ENCODE peak calls at places on chromosomes 12 and 14, in six cellular contexts. I is A549, J is HCT116, Q is testis, U is lower lobe of right lung, W is MM.1S. N is an unnamed sample.

GRCh38 chr14:64244279-64244678 is 49.9 kb downstream of the ESR2 start:
- DNase-seq in J (no peak), U (no peak), Q (peak; percentile 81), I (no peak), W (no peak), N (no peak)

GRCh38 chr12:30617568-30617967 is 78.1 kb downstream of the IPO8 start:
- DNase-seq in W (no peak), I (no peak), Q (no peak), U (no peak), J (no peak), N (no peak)

GRCh38 chr14:67538501-67538900 is 5.4 kb downstream of the PLEKHH1 start:
- DNase-seq in W (no peak), U (no peak), Q (no peak), J (no peak), I (no peak), N (no peak)

GRCh38 chr12:15186593-15186992 is 34.6 kb downstream of the RERG start:
- DNase-seq in W (no peak), I (no peak), Q (no peak), U (no peak), J (no peak), N (no peak)

GRCh38 chr14:103545915-103546650 is 16.4 kb downstream of the BAG5 start:
- DNase-seq in I (no peak), Q (no peak), J (no peak), U (peak; percentile 43), W (no peak), N (no peak)

GRCh38 chr12:3123729-3124128 is 46.5 kb downstream of the TSPAN9 start:
- DNase-seq in W (no peak), Q (no peak), U (no peak), J (no peak), I (no peak), N (no peak)

GRCh38 chr12:51906452-51907082 is 737 bp upstream of the ACVRL1 start:
- DNase-seq in W (no peak), U (peak; percentile 39), Q (no peak), J (no peak), I (no peak), N (no peak)

GRCh38 chr12:77940566-77940965 is 109.9 kb downstream of the NAV3 start:
- DNase-seq in W (no peak), I (peak; percentile 41), U (no peak), Q (no peak), J (no peak), N (peak; percentile 8)

GRCh38 chr12:52874573-52875435 is 26.0 kb upstream of the KRT78 start:
- DNase-seq in J (no peak), W (no peak), I (no peak), U (no peak), Q (no peak), N (no peak)

DNA sequence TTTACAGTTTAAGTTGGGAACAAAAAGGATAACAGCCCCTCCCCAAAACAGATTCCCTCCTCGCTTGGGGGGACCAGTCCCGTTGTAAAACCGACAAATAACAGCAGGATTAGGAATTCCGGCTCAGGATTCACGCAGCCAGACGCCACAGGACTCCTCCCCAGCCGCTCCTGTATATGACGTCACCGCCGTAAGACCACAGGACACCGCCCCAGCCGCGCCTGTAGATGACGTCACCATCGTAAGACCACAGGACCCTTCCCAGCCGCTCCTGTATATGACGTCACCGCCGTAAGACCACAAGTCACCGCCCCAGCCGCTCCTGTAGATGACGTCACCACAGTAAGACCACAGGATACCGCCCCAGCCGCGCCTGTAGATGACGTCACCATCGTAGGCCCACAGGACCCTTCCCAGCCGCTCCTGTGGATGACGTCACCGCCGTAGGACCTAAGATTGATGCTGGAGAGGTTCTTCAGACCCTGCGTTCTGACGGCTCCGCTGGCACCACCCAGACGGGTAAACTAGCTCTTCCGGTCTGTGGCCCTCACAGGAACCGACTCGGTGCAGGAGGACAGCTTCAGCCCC is 44.0 kb upstream of the FBRSL1 start:
- DNase-seq in I (peak; percentile 100), J (peak; percentile 93), W (no peak), Q (peak; percentile 95), U (peak; percentile 90), N (peak; percentile 66)
- H3K27ac ChIP-seq in I (peak overlapping the region; percentile 80), J (peak overlapping the region; percentile 50), W (no peak overlapping the region), Q (peak overlapping the region; percentile 72), U (peak overlapping the region; percentile 75), N (peak overlapping the region; percentile 66)

GRCh38 chr12:73898645-73899044 is 639.0 kb upstream of the ATXN7L3B start:
- DNase-seq in I (no peak), W (no peak), J (no peak), Q (no peak), U (no peak), N (no peak)
- H3K27ac ChIP-seq in I (no peak overlapping the region), W (no peak overlapping the region), J (no peak overlapping the region), Q (no peak overlapping the region), U (no peak overlapping the region), N (no peak overlapping the region)

GRCh38 chr12:104218935-104219334 is 3.4 kb downstream of the TXNRD1 start:
- DNase-seq in J (peak; percentile 19), Q (no peak), W (no peak), I (no peak), U (no peak), N (peak; percentile 49)
- H3K27ac ChIP-seq in J (peak overlapping the region; percentile 99), Q (peak overlapping the region; percentile 97), W (no peak overlapping the region), I (peak overlapping the region; percentile 95), U (peak overlapping the region; percentile 78), N (peak overlapping the region; percentile 99)

GRCh38 chr12:38268612-38269011 is 48.0 kb upstream of the ALG10B start:
- DNase-seq in W (no peak), J (no peak), Q (no peak), I (no peak), U (no peak), N (no peak)
- H3K27ac ChIP-seq in W (no peak overlapping the region), J (no peak overlapping the region), Q (no peak overlapping the region), I (no peak overlapping the region), U (no peak overlapping the region), N (no peak overlapping the region)

DNA sequence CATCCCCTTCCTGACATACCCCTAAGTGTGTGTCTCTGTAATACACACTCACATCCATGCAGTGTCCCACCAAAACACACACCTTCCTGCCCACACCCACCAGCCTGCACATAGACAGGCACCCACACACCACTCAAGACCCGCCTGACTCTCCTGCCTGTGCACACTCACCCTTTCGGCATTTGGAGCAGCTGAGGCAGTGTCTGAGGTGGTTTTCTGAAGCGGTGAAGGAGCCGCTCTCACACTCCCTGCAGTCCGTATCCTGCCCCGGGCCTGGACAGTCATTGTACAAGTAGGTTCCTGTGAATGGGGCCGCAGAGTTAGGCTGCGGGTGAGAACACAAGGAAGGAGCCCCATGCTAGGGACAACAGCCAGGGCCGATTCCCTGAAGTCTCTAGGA is 8.3 kb downstream of the TNFRSF1A start:
- DNase-seq in J (no peak), Q (no peak), I (no peak), U (no peak), W (no peak), N (peak; percentile 84)
- H3K27ac ChIP-seq in J (peak overlapping the region; percentile 11), Q (peak overlapping the region; percentile 93), I (peak overlapping the region; percentile 98), U (peak overlapping the region; percentile 96), W (no peak overlapping the region), N (peak overlapping the region; percentile 98)

GRCh38 chr12:57893460-57894353 is 47.2 kb upstream of the CTDSP2 start:
- DNase-seq in U (peak; percentile 88), W (no peak), Q (peak; percentile 93), I (no peak), J (no peak), N (no peak)
- H3K27ac ChIP-seq in U (peak overlapping the region; percentile 98), W (no peak overlapping the region), Q (peak overlapping the region; percentile 92), I (peak overlapping the region; percentile 58), J (no peak overlapping the region), N (no peak overlapping the region)

GRCh38 chr14:22598099-22598895 is at the start of gene ABHD4:
- DNase-seq in I (peak; percentile 65), Q (peak; percentile 89), J (no peak), W (peak; percentile 60), U (peak; percentile 90), N (no peak)
- H3K27ac ChIP-seq in I (peak within 1 kb of the TSS; percentile 86), Q (peak within 1 kb of the TSS; percentile 89), J (peak within 1 kb of the TSS; percentile 69), W (peak within 1 kb of the TSS; percentile 94), U (peak within 1 kb of the TSS; percentile 89), N (peak within 1 kb of the TSS; percentile 77)

GRCh38 chr12:85385406-85385805 is 105.4 kb downstream of the ALX1 start:
- DNase-seq in J (no peak), U (no peak), Q (no peak), I (no peak), W (no peak), N (no peak)

GRCh38 chr12:85394809-85395208 is 114.8 kb downstream of the ALX1 start:
- DNase-seq in Q (no peak), I (peak; percentile 7), J (no peak), U (no peak), W (no peak), N (no peak)

GRCh38 chr12:85392508-85392907 is 112.5 kb downstream of the ALX1 start:
- DNase-seq in I (no peak), J (no peak), W (no peak), Q (no peak), U (no peak), N (no peak)

DNA sequence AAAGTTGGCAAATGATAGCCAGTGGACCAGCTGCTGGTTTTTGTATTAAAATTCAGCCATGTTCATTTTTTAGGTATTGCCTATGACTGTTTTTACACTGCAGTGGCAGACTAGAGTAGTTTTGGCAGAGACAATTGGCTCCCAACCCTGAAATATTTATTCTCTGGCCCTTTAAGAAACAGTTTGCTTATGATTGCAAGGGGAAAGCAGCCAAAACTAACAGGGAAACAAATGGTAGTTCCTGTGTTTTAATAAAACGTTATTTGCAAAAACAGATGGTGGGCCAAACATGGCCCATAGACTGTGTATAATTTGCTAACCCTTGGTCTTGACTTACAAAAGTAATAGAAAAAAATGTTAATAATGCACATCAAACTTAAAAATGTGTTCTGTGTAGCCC is 110.3 kb downstream of the ALX1 start:
- DNase-seq in Q (no peak), I (no peak), U (no peak), J (no peak), W (no peak), N (no peak)
- H3K27ac ChIP-seq in Q (no peak overlapping the region), I (no peak overlapping the region), U (no peak overlapping the region), J (no peak overlapping the region), W (no peak overlapping the region), N (no peak overlapping the region)